ENCODE peak calls at places on chromosomes 5 and 9, in five cellular contexts. R, B, V, S and N are unnamed samples.

GRCh38 chr5:38666668-38667498 is 110.4 kb upstream of the LIFR start:
- DNase-seq in B (no peak), R (no peak), S (peak), V (peak), N (peak)

GRCh38 chr5:43428034-43428712 is 16.0 kb upstream of the CCL28 start:
- DNase-seq in S (no peak), B (no peak), R (no peak), V (peak), N (no peak)

GRCh38 chr5:99119326-99119725 is 190.5 kb upstream of the CHD1 start:
- DNase-seq in V (no peak), S (no peak), R (no peak), B (no peak), N (peak)

GRCh38 chr9:75238311-75238976 is 150.1 kb downstream of the OSTF1 start:
- DNase-seq in S (peak), V (peak), B (peak), R (peak), N (peak)

GRCh38 chr5:34655354-34655991 is 655 bp upstream of the RAI14 start:
- DNase-seq in R (no peak), B (peak), S (peak), V (peak), N (peak)

GRCh38 chr5:39219433-39219832 is at the start of gene FYB1:
- DNase-seq in R (no peak), B (no peak), V (no peak), S (no peak), N (peak)

GRCh38 chr9:89410709-89411111 is 87.2 kb downstream of the SEMA4D start:
- DNase-seq in B (no peak), R (no peak), S (no peak), V (no peak), N (peak)

GRCh38 chr9:1231998-1232919 is 182.1 kb downstream of the DMRT2 start:
- DNase-seq in R (no peak), B (no peak), S (no peak), V (no peak), N (peak)

GRCh38 chr9:125260564-125260963 is 1.1 kb upstream of the GAPVD1 start:
- DNase-seq in V (no peak), S (no peak), R (no peak), B (no peak), N (no peak)

GRCh38 chr5:1052641-1053390 is 44.2 kb downstream of the NKD2 start:
- DNase-seq in B (no peak), R (no peak), S (no peak), V (no peak), N (no peak)

GRCh38 chr5:1055896-1056610 is 47.5 kb downstream of the NKD2 start:
- DNase-seq in B (no peak), R (no peak), V (no peak), S (no peak), N (no peak)

GRCh38 chr5:1054799-1055775 is 46.5 kb downstream of the NKD2 start:
- DNase-seq in V (no peak), R (no peak), S (no peak), B (no peak), N (no peak)

GRCh38 chr5:1053391-1054017 is 44.9 kb downstream of the NKD2 start:
- DNase-seq in S (no peak), R (no peak), B (no peak), V (no peak), N (no peak)

GRCh38 chr5:1054018-1054798 is 45.6 kb downstream of the NKD2 start:
- DNase-seq in B (no peak), V (no peak), S (no peak), R (no peak), N (no peak)
- H2BK12ac ChIP-seq in B (no peak), V (no peak), S (no peak), R (no peak), N (no peak)

DNA sequence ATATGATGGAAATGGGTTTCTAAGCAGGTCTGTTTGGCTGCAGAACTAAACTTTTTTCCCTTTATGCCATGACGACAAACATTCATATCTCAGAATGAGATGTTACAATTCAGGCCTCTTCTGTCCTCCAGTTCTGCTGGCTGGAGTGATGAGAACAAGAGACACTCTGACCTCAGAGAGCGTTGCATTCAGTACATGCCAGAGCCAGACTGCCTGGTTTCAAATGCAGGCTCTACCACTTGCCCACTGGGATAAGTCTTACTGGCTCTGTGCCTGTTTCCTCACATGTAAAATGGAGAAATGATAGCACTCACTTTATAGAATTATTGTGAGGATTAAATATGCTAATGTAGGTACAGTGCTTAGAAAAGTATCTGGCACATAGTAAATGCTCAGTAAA is 24.8 kb upstream of the TOMM5 start:
- DNase-seq in S (no peak), R (no peak), V (no peak), B (no peak), N (peak)
- H2BK120ac ChIP-seq in S (no peak), R (no peak), V (no peak), B (no peak), N (no peak)

DNA sequence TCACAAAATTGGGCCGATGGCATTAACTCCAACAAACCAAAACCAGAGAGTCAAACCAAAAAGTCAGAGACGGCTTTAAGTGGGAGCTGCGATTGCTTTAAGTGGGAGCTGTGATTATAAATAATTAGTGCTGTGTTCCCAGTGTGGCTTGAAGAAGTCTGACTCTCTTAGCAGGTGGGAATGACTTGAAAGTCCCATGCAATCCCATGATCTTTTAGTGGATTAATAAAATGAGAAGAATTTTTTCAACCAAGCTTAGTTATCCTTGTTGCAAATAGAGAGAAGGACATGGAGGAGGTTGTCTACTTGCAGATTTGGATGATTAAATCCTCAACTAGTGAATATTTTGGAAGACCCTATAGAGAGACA is 68.5 kb downstream of the MYO10 start:
- DNase-seq in S (no peak), V (no peak), B (no peak), R (no peak), N (no peak)
- H3K4ac ChIP-seq in S (no peak), V (no peak), B (no peak), R (no peak), N (no peak)

DNA sequence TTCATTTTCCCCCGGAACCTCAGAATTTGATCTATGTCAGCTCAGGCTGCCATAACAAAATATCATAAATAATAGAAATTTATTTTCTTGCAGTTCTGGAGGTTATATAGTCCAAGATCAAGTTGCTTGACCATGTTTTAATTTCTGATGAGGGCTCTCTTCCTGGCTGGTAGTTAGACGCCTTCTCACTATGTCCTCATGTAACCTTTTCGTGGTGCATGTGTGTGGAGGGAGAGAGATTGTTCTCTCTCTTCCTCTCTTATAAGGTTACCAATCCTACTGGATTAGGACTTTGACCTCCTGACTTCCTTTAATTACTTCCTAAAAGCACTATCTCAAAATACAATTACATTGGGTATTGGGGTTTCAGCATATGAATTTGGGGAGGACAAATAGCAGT is 198.6 kb downstream of the SH3GL2 start:
- DNase-seq in B (no peak), V (no peak), R (no peak), S (no peak), N (no peak)
- H2BK12ac ChIP-seq in B (no peak), V (no peak), R (no peak), S (no peak), N (no peak)

GRCh38 chr5:95565280-95565920 is 10.5 kb downstream of the ARSK start:
- DNase-seq in S (no peak), R (no peak), B (no peak), V (peak), N (peak)
- H2BK120ac ChIP-seq in S (no peak), R (no peak), B (no peak), V (no peak), N (no peak)

DNA sequence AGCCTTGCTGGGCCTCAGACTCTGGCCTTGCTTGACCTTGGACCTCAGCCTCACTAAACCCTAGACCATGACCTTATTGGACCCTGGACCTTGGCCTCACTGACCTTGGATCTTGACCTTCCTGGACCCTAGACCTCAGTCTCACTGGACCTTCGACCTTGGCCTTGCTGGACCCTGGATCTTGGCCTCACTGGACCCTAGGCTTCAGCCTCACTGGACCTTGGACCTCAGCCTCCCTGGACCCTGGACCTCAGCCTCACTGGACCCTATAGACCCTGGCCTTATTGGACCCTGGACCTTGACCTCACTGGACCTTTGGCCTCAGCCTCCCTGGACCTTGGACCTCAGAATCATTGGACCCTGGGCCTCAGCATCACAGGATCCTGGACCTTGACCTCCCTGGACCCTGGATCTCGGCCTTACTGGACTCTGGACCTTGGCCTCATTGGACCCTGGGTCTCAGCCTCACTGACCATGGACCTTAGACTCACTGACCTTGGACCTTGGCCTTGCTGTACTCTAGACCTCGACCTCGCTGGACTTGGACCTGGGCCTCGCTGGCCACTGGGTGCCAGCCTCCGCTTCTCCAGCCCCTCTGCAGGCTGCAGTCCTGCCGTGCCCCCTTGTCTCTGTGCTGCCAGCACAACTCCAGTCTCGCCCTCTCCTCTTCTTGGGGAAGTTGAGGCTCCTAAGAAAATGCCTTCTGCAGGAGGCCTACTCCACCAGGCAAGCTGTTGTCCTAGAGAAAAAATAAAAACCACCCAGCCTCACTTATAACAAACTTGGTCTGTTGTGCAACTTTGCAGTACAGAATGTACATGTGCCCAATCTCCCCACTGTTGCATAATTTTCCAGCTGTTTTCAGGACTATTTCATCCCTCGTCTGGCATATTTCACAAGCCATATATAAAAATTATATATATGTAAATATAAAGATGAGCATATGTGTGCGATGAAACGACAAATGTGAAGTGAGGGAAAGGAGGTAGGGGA is 11.0 kb upstream of the ADAMTS2 start:
- DNase-seq in B (no peak), V (peak), S (no peak), R (no peak), N (peak)
- H3K4ac ChIP-seq in B (no peak), V (no peak), S (no peak), R (no peak), N (no peak)

GRCh38 chr9:110089681-110090370 is 118.1 kb downstream of the C9orf152 start:
- DNase-seq in R (no peak), V (no peak), S (no peak), B (no peak), N (no peak)
- H2BK12ac ChIP-seq in R (no peak), V (no peak), S (no peak), B (no peak), N (no peak)

GRCh38 chr5:142970440-142970788 is 200.2 kb downstream of the ARHGAP26 start:
- DNase-seq in S (no peak), V (no peak), R (no peak), B (no peak), N (no peak)

GRCh38 chr5:142969624-142970439 is 199.7 kb downstream of the ARHGAP26 start:
- DNase-seq in V (peak), R (no peak), S (no peak), B (no peak), N (no peak)

GRCh38 chr5:142971296-142972013 is 201.3 kb downstream of the ARHGAP26 start:
- DNase-seq in V (no peak), R (no peak), B (no peak), S (no peak), N (no peak)

GRCh38 chr5:142973932-142974331 is 203.8 kb downstream of the ARHGAP26 start:
- DNase-seq in B (no peak), R (no peak), V (no peak), S (no peak), N (no peak)

GRCh38 chr5:142972064-142972463 is 201.9 kb downstream of the ARHGAP26 start:
- DNase-seq in B (no peak), S (no peak), V (no peak), R (no peak), N (no peak)
- H2BK120ac ChIP-seq in B (no peak), S (no peak), V (no peak), R (no peak), N (no peak)

DNA sequence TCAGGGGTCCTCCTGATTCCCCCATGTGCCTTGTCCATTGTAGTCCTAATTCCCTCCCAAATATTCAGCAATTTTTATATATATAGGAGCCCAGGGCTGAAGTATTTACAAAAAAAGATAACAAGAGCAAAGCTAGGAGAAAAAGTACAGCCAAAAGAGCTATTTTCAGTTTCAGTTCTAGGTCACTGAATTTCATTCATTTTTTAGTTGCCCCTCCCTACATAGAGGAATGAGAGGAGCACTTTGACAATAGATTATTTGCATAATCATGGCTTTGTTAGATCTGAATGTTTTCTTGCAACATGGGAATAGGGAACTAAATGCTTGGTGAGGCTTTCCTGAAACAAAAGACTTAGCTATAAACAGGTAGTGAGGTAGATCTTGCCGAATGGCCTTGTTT is 15.3 kb upstream of the F2RL2 start:
- DNase-seq in B (no peak), R (no peak), V (no peak), S (no peak), N (peak)
- H3K4ac ChIP-seq in B (no peak), R (no peak), V (no peak), S (no peak), N (no peak)